ENCODE peak calls at places on chromosomes 2 and 18, in six cellular contexts. One of them, this sample, is unnamed.

GRCh38 chr2:23346781-23347180 is 38.2 kb upstream of the KLHL29 start:
- DNase-seq in H1: no peak
- DNase-seq in SK-N-SH: no peak
- DNase-seq in HCT116: no peak
- DNase-seq in K562: no peak
- DNase-seq in GM12878: no peak
- DNase-seq in this sample: no peak

GRCh38 chr2:84924173-84925106 is 19.0 kb downstream of the TMSB10 start:
- DNase-seq in H1: no peak
- DNase-seq in SK-N-SH: no peak
- DNase-seq in HCT116: no peak
- DNase-seq in K562: peak
- DNase-seq in GM12878: peak
- DNase-seq in this sample: peak

GRCh38 chr18:79786781-79787526 is 10.8 kb upstream of the KCNG2 start:
- DNase-seq in H1: no peak
- DNase-seq in SK-N-SH: no peak
- DNase-seq in HCT116: no peak
- DNase-seq in K562: no peak
- DNase-seq in GM12878: no peak
- DNase-seq in this sample: no peak

GRCh38 chr2:25481381-25482310 is 139.9 kb upstream of the DNMT3A start:
- DNase-seq in H1: no peak
- DNase-seq in SK-N-SH: no peak
- DNase-seq in HCT116: no peak
- DNase-seq in K562: no peak
- DNase-seq in GM12878: no peak
- DNase-seq in this sample: peak

GRCh38 chr2:37809525-37809924 is 115.6 kb upstream of the RMDN2 start:
- DNase-seq in H1: no peak
- DNase-seq in SK-N-SH: peak
- DNase-seq in HCT116: peak
- DNase-seq in K562: no peak
- DNase-seq in GM12878: no peak
- DNase-seq in this sample: peak

GRCh38 chr2:31060397-31060796 is 77.8 kb downstream of the GALNT14 start:
- DNase-seq in H1: no peak
- DNase-seq in SK-N-SH: no peak
- DNase-seq in HCT116: no peak
- DNase-seq in K562: no peak
- DNase-seq in GM12878: no peak
- DNase-seq in this sample: no peak

GRCh38 chr2:70668432-70668831 is 99.6 kb downstream of the ADD2 start:
- DNase-seq in H1: no peak
- DNase-seq in SK-N-SH: no peak
- DNase-seq in HCT116: no peak
- DNase-seq in K562: no peak
- DNase-seq in GM12878: no peak
- DNase-seq in this sample: no peak

GRCh38 chr2:181985632-181986205 is at the start of gene PPP1R1C:
- DNase-seq in H1: no peak
- DNase-seq in SK-N-SH: no peak
- DNase-seq in HCT116: no peak
- DNase-seq in K562: no peak
- DNase-seq in GM12878: no peak
- DNase-seq in this sample: no peak

GRCh38 chr2:119126650-119127049 is 31.9 kb downstream of the C1QL2 start:
- DNase-seq in H1: peak
- DNase-seq in SK-N-SH: peak
- DNase-seq in HCT116: peak
- DNase-seq in K562: peak
- DNase-seq in GM12878: no peak
- DNase-seq in this sample: no peak

GRCh38 chr2:119694994-119695521 is 16.1 kb downstream of the TMEM177 start:
- DNase-seq in H1: no peak
- DNase-seq in SK-N-SH: no peak
- DNase-seq in HCT116: no peak
- DNase-seq in K562: no peak
- DNase-seq in GM12878: no peak
- DNase-seq in this sample: peak

GRCh38 chr2:1488851-1489250 is 75.6 kb downstream of the TPO start:
- DNase-seq in H1: no peak
- DNase-seq in SK-N-SH: no peak
- DNase-seq in HCT116: no peak
- DNase-seq in K562: no peak
- DNase-seq in GM12878: no peak
- DNase-seq in this sample: no peak

GRCh38 chr2:219441451-219442205 is 7.0 kb downstream of the SPEG start:
- DNase-seq in H1: no peak
- DNase-seq in SK-N-SH: peak
- DNase-seq in HCT116: no peak
- DNase-seq in K562: peak
- DNase-seq in GM12878: no peak
- DNase-seq in this sample: peak

GRCh38 chr18:51044928-51045587 is 15.0 kb downstream of the SMAD4 start:
- DNase-seq in H1: no peak
- DNase-seq in SK-N-SH: no peak
- DNase-seq in HCT116: no peak
- DNase-seq in K562: no peak
- DNase-seq in GM12878: no peak
- DNase-seq in this sample: no peak

GRCh38 chr2:156396126-156396525 is 40.1 kb upstream of the GPD2 start:
- DNase-seq in H1: no peak
- DNase-seq in SK-N-SH: no peak
- DNase-seq in HCT116: no peak
- DNase-seq in K562: no peak
- DNase-seq in GM12878: peak
- DNase-seq in this sample: no peak

GRCh38 chr2:48174503-48174902 is 268.2 kb upstream of the FBXO11 start:
- DNase-seq in H1: no peak
- DNase-seq in SK-N-SH: no peak
- DNase-seq in HCT116: no peak
- DNase-seq in K562: no peak
- DNase-seq in GM12878: no peak
- DNase-seq in this sample: no peak

GRCh38 chr18:48728204-48728833 is 189.5 kb downstream of the CTIF start:
- DNase-seq in H1: no peak
- DNase-seq in SK-N-SH: no peak
- DNase-seq in HCT116: no peak
- DNase-seq in K562: no peak
- DNase-seq in GM12878: no peak
- DNase-seq in this sample: no peak

GRCh38 chr2:124309563-124310138 is 284.6 kb downstream of the CNTNAP5 start:
- DNase-seq in H1: no peak
- DNase-seq in SK-N-SH: peak
- DNase-seq in HCT116: no peak
- DNase-seq in K562: no peak
- DNase-seq in GM12878: no peak
- DNase-seq in this sample: no peak

GRCh38 chr18:23992119-23992940 is 22.2 kb upstream of the TTC39C start:
- DNase-seq in H1: no peak
- DNase-seq in SK-N-SH: peak
- DNase-seq in HCT116: no peak
- DNase-seq in K562: no peak
- DNase-seq in GM12878: no peak
- DNase-seq in this sample: peak

GRCh38 chr2:222424729-222425671 is 657 bp downstream of the SGPP2 start:
- DNase-seq in H1: no peak
- DNase-seq in SK-N-SH: peak
- DNase-seq in HCT116: no peak
- DNase-seq in K562: no peak
- DNase-seq in GM12878: no peak
- DNase-seq in this sample: no peak

GRCh38 chr2:58428286-58428552 is 187.1 kb upstream of the FANCL start:
- DNase-seq in H1: peak
- DNase-seq in SK-N-SH: no peak
- DNase-seq in HCT116: no peak
- DNase-seq in K562: no peak
- DNase-seq in GM12878: no peak
- DNase-seq in this sample: peak

GRCh38 chr2:174340400-174341300 is 5.9 kb downstream of the SP9 start:
- DNase-seq in H1: no peak
- DNase-seq in SK-N-SH: peak
- DNase-seq in HCT116: no peak
- DNase-seq in K562: no peak
- DNase-seq in GM12878: no peak
- DNase-seq in this sample: no peak

GRCh38 chr18:2857491-2858063 is 10.8 kb downstream of the EMILIN2 start:
- DNase-seq in H1: no peak
- DNase-seq in SK-N-SH: no peak
- DNase-seq in HCT116: no peak
- DNase-seq in K562: no peak
- DNase-seq in GM12878: no peak
- DNase-seq in this sample: no peak

GRCh38 chr2:116499389-116499788 is 1315.1 kb upstream of the DDX18 start:
- DNase-seq in H1: no peak
- DNase-seq in SK-N-SH: no peak
- DNase-seq in HCT116: no peak
- DNase-seq in K562: no peak
- DNase-seq in GM12878: no peak
- DNase-seq in this sample: no peak

GRCh38 chr2:119460076-119460475 is 28.4 kb downstream of the TMEM37 start:
- DNase-seq in H1: no peak
- DNase-seq in SK-N-SH: no peak
- DNase-seq in HCT116: no peak
- DNase-seq in K562: no peak
- DNase-seq in GM12878: no peak
- DNase-seq in this sample: no peak

GRCh38 chr2:215529271-215529670 is 93.4 kb upstream of the FN1 start:
- DNase-seq in H1: no peak
- DNase-seq in SK-N-SH: no peak
- DNase-seq in HCT116: no peak
- DNase-seq in K562: no peak
- DNase-seq in GM12878: no peak
- DNase-seq in this sample: peak

DNA sequence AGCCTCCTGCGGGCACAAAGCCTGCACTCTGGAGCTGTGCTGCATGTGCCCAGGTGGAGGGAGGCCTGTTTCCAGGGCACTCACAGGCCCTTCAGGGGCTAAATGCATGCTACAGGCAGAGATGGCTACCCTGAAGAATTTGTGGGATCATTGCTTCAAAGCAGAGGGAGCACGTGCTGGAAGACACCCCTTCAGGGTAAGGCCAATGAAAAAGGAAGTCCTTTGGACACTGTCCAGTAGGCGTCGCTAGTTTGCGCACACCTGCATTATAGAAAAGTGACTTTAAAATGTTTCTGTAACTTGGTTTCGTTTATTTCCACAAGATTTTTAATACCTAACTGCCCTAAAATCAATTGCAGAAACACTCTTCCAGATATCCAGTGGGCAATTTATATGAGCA is 325.3 kb downstream of the ZNF516 start:
- DNase-seq in H1: no peak
- DNase-seq in SK-N-SH: no peak
- DNase-seq in HCT116: no peak
- DNase-seq in K562: peak
- DNase-seq in GM12878: no peak
- DNase-seq in this sample: no peak
- TF ChIP-seq JUND in H1: no peak
- TF ChIP-seq JUND in SK-N-SH: no peak
- TF ChIP-seq JUND in HCT116: no peak
- TF ChIP-seq JUND in K562: no peak
- TF ChIP-seq JUND in GM12878: no peak
- TF ChIP-seq JUND in this sample: no peak

GRCh38 chr2:47075361-47076125 is 79.6 kb downstream of the STPG4 start:
- DNase-seq in H1: no peak
- DNase-seq in SK-N-SH: no peak
- DNase-seq in HCT116: no peak
- DNase-seq in K562: no peak
- DNase-seq in GM12878: no peak
- DNase-seq in this sample: no peak

GRCh38 chr2:47078541-47079482 is 76.3 kb downstream of the STPG4 start:
- DNase-seq in H1: no peak
- DNase-seq in SK-N-SH: peak
- DNase-seq in HCT116: no peak
- DNase-seq in K562: peak
- DNase-seq in GM12878: no peak
- DNase-seq in this sample: no peak

GRCh38 chr2:47076126-47076506 is 79.0 kb downstream of the STPG4 start:
- DNase-seq in H1: no peak
- DNase-seq in SK-N-SH: no peak
- DNase-seq in HCT116: no peak
- DNase-seq in K562: no peak
- DNase-seq in GM12878: no peak
- DNase-seq in this sample: no peak

GRCh38 chr2:47077442-47078117 is 77.5 kb downstream of the STPG4 start:
- DNase-seq in H1: no peak
- DNase-seq in SK-N-SH: no peak
- DNase-seq in HCT116: peak
- DNase-seq in K562: peak
- DNase-seq in GM12878: no peak
- DNase-seq in this sample: no peak

DNA sequence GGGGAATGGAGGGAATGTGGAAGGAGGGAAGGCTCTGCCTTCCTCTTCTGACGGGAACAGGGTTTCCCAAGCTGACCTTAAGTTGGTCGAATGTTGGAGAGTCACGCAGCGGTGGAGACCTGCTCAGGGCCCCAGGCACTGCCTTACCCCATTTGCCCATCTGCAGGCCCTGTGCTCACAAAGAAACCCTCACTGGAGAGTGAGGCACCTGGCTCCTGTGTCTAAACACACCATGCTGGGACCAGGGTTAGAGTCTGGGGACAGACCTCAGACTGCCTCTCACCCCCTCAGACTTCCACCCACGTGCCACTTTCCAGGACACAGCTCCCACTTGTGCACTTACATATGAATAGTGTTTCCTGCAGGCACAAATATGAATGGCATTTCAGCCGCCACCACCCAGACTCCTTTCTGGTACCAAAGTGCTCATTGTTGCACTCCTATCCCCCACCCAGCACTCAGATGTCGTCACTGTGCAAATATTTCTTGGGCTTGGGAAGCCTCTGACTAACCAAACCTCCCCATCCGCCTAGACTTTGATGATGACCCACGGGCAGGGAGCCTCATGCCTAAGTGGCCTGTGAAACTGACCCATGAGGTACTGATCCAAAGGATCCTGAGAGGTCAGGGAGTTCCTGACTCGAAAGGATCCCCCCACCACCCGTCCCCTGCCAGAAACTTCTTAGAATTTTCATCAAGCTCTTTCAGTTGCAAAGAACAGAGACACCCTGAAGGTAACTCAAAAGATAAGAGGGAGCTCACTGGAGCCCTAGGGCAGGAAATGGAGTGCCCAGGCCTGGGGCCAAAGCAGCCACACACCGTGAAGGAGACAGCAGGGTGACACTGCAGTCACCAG is 78.3 kb downstream of the STPG4 start:
- DNase-seq in H1: peak
- DNase-seq in SK-N-SH: peak
- DNase-seq in HCT116: peak
- DNase-seq in K562: no peak
- DNase-seq in GM12878: no peak
- DNase-seq in this sample: peak
- TF ChIP-seq JUND in H1: no peak
- TF ChIP-seq JUND in SK-N-SH: peak
- TF ChIP-seq JUND in HCT116: no peak
- TF ChIP-seq JUND in K562: no peak
- TF ChIP-seq JUND in GM12878: no peak
- TF ChIP-seq JUND in this sample: no peak

GRCh38 chr2:9971105-9971818 is 19.8 kb downstream of the GRHL1 start:
- DNase-seq in H1: no peak
- DNase-seq in SK-N-SH: no peak
- DNase-seq in HCT116: no peak
- DNase-seq in K562: no peak
- DNase-seq in GM12878: no peak
- DNase-seq in this sample: no peak
- TF ChIP-seq JUND in H1: no peak
- TF ChIP-seq JUND in SK-N-SH: no peak
- TF ChIP-seq JUND in HCT116: no peak
- TF ChIP-seq JUND in K562: no peak
- TF ChIP-seq JUND in GM12878: no peak
- TF ChIP-seq JUND in this sample: no peak

GRCh38 chr2:141455211-141455826 is 675.5 kb downstream of the LRP1B start:
- DNase-seq in H1: no peak
- DNase-seq in SK-N-SH: peak
- DNase-seq in HCT116: no peak
- DNase-seq in K562: no peak
- DNase-seq in GM12878: no peak
- DNase-seq in this sample: peak
- TF ChIP-seq JUND in H1: no peak
- TF ChIP-seq JUND in SK-N-SH: peak
- TF ChIP-seq JUND in HCT116: no peak
- TF ChIP-seq JUND in K562: no peak
- TF ChIP-seq JUND in GM12878: no peak
- TF ChIP-seq JUND in this sample: peak

This sample was measured in T47D.